ENCODE peak calls at places on chromosomes 5 and 9, in seven cellular contexts. Q is naive thymus-derived CD4-positive, alpha-beta T cell; M is uterus; I is dorsolateral prefrontal cortex; S is Peyer's patch; N is heart right ventricle; B is CD4-positive, alpha-beta T cell. H is an unnamed sample.

GRCh38 chr9:35108461-35108860 is 5.5 kb upstream of the STOML2 start:
- DNase-seq in Q (no peak), M (no peak), I (no peak), S (no peak), N (no peak), B (no peak), H (no peak)

GRCh38 chr9:133051281-133051900 is 10.4 kb upstream of the CEL start:
- DNase-seq in Q (no peak), M (no peak), I (no peak), S (no peak), N (no peak), B (no peak), H (no peak)

GRCh38 chr9:33177633-33178032 is 10.5 kb upstream of the B4GALT1 start:
- DNase-seq in Q (no peak), M (no peak), I (no peak), S (no peak), N (no peak), B (no peak), H (no peak)

GRCh38 chr9:93620881-93621820 is 44.8 kb downstream of the PHF2 start:
- DNase-seq in Q (no peak), M (no peak), I (no peak), S (peak), N (peak), B (no peak), H (no peak)

GRCh38 chr5:142143878-142144277 is 35.3 kb downstream of the NDFIP1 start:
- DNase-seq in Q (no peak), M (no peak), I (no peak), S (no peak), N (no peak), B (no peak), H (no peak)

GRCh38 chr9:133257398-133258053 is 17.5 kb downstream of the ABO start:
- DNase-seq in Q (no peak), M (peak), I (no peak), S (no peak), N (peak), B (no peak), H (no peak)

GRCh38 chr5:149123211-149123610 is 18.1 kb upstream of the ABLIM3 start:
- DNase-seq in Q (no peak), M (no peak), I (no peak), S (no peak), N (no peak), B (no peak), H (no peak)

GRCh38 chr9:27714388-27714787 is 141.1 kb upstream of the C9orf72 start:
- DNase-seq in Q (no peak), M (no peak), I (no peak), S (no peak), N (no peak), B (no peak), H (no peak)

GRCh38 chr5:146283344-146283761 is 55.3 kb upstream of the POU4F3 start:
- DNase-seq in Q (no peak), M (no peak), I (no peak), S (no peak), N (no peak), B (no peak), H (no peak)

GRCh38 chr9:34526026-34526425 is 3.2 kb upstream of the ENHO start:
- DNase-seq in Q (no peak), M (no peak), I (no peak), S (no peak), N (no peak), B (no peak), H (no peak)

GRCh38 chr9:115944166-115944948 is 209.2 kb upstream of the PAPPA start:
- DNase-seq in Q (no peak), M (peak), I (no peak), S (peak), N (peak), B (no peak), H (no peak)
- H3K27ac ChIP-seq in Q (no peak), M (peak), I (no peak), S (peak), N (peak), B (no peak), H (no peak)

DNA sequence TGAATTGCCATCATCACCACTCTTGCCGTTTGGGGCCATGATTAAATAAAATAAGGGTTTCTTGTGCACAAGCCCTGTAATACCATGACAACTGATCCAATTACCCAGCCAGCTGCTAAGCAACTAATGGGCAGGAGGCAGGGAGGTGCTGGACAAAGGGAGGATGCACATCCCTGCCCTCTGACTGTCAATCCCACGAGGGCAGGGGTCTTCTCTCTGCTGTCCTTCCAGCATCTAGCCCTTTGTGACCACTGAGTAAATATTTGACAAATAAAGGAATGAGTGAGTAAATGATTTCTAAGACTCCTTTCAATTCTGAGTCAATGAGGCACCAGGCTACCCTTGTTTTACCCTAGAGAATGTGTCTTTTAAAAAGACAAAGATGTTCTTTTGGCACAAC is 247.1 kb downstream of the SYK start:
- DNase-seq in Q (peak), M (no peak), I (no peak), S (no peak), N (no peak), B (no peak), H (no peak)
- H3K27ac ChIP-seq in Q (no peak), M (no peak), I (no peak), S (no peak), N (no peak), B (no peak), H (no peak)

GRCh38 chr9:89535461-89535860 is 37.5 kb upstream of the SEMA4D start:
- DNase-seq in Q (no peak), M (no peak), I (no peak), S (no peak), N (no peak), B (no peak), H (no peak)
- H3K27ac ChIP-seq in Q (peak), M (no peak), I (no peak), S (peak), N (peak), B (peak), H (no peak)

DNA sequence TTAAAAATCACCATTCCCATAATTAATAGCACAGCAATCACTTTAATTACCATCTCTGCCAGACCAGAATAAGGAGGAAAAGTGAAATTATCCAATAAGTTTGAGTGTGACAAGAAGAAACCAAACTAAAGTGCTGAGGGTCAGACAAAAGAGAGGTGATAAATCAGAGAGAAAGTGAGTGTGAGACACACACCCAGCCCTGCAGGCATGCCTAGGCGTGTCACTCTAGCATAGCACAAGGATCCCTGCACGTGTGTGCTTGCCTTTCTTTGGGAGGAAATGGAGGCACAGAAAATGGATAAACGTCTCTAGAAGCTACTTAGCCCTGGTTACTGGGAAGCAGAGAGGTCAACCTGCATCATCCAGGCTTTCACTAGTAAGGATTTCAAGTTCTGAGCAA is 56.2 kb downstream of the SEMA6A start:
- DNase-seq in Q (no peak), M (no peak), I (no peak), S (no peak), N (no peak), B (no peak), H (no peak)
- H3K27ac ChIP-seq in Q (no peak), M (no peak), I (no peak), S (no peak), N (no peak), B (no peak), H (no peak)